ENCODE peak calls at places on chromosomes 3 and 15, in nine cellular contexts. T is sigmoid colon, E is upper lobe of left lung, Z is suprapubic skin, H is transverse colon, O is K562, X is SK-N-SH, Q is GM12878, N is esophagus muscularis mucosa. U is an unnamed sample.

GRCh38 chr15:73019733-73020132 is 32.5 kb upstream of the NEO1 start:
- DNase-seq in N (no peak), Z (no peak), X (no peak), E (no peak), H (no peak), T (no peak), Q (no peak), O (peak; percentile 45), U (no peak)

GRCh38 chr3:128420720-128421438 is 45.8 kb downstream of the DNAJB8 start:
- DNase-seq in Z (no peak), E (no peak), Q (no peak), X (no peak), T (no peak), N (no peak), O (no peak), H (no peak), U (no peak)

GRCh38 chr3:42746455-42747450 is 26.3 kb downstream of the CCDC13 start:
- DNase-seq in T (peak; percentile 84), Q (no peak), H (no peak), N (no peak), E (no peak), O (no peak), Z (peak; percentile 77), X (no peak), U (peak; percentile 55)

GRCh38 chr3:71269896-71270295 is 313.6 kb downstream of the FOXP1 start:
- DNase-seq in H (no peak), Z (no peak), O (no peak), Q (no peak), X (no peak), E (no peak), T (no peak), N (no peak), U (no peak)

GRCh38 chr3:142168514-142168913 is 19.2 kb upstream of the TFDP2 start:
- DNase-seq in X (no peak), T (no peak), O (no peak), Z (no peak), E (no peak), N (no peak), Q (no peak), H (no peak), U (no peak)

GRCh38 chr15:85151861-85152260 is 170.2 kb downstream of the PDE8A start:
- DNase-seq in X (no peak), T (no peak), Z (no peak), O (no peak), H (no peak), Q (no peak), N (no peak), E (no peak), U (no peak)

GRCh38 chr15:25181290-25182097 is 226.7 kb downstream of the SNRPN start:
- DNase-seq in O (no peak), H (peak; percentile 3), E (peak; percentile 19), Q (no peak), T (peak; percentile 46), X (no peak), N (peak; percentile 60), Z (peak; percentile 35), U (peak; percentile 13)

GRCh38 chr15:64911317-64912186 is at the start of gene ANKDD1A:
- DNase-seq in E (peak; percentile 62), Q (no peak), O (no peak), H (peak; percentile 73), X (peak; percentile 98), T (peak; percentile 85), N (no peak), Z (peak; percentile 83), U (peak; percentile 69)

GRCh38 chr15:69410290-69410874 is 3.8 kb upstream of the KIF23 start:
- DNase-seq in E (no peak), Z (no peak), H (no peak), Q (no peak), O (no peak), X (peak; percentile 61), N (no peak), T (no peak), U (no peak)

GRCh38 chr3:138681463-138682215 is 73.1 kb downstream of the FAIM start:
- DNase-seq in N (no peak), T (no peak), Q (no peak), Z (no peak), E (no peak), O (no peak), X (no peak), H (no peak), U (no peak)

GRCh38 chr3:192899540-192899982 is 18.1 kb downstream of the MB21D2 start:
- DNase-seq in O (no peak), X (no peak), Q (no peak), E (no peak), T (no peak), N (no peak), H (no peak), Z (no peak), U (no peak)

GRCh38 chr15:65245096-65245849 is 34.0 kb upstream of the CILP start:
- DNase-seq in Q (no peak), T (peak; percentile 93), E (peak; percentile 22), H (peak; percentile 34), O (peak; percentile 32), N (peak; percentile 93), X (no peak), Z (no peak), U (no peak)

GRCh38 chr3:4332111-4332510 is 28.9 kb downstream of the SETMAR start:
- DNase-seq in T (no peak), X (no peak), O (no peak), Q (no peak), H (no peak), N (no peak), Z (no peak), E (no peak), U (no peak)
- H3K4me1 ChIP-seq in T (no peaks in the 10 kb centered on the region), X (no peaks in the 10 kb centered on the region), O (no peaks in the 10 kb centered on the region), Q (no peaks in the 10 kb centered on the region), H (no peaks in the 10 kb centered on the region), N (peaks cover 4% of the 10 kb centered on the region), Z (no peaks in the 10 kb centered on the region), E (no peaks in the 10 kb centered on the region), U (no peaks in the 10 kb centered on the region)

DNA sequence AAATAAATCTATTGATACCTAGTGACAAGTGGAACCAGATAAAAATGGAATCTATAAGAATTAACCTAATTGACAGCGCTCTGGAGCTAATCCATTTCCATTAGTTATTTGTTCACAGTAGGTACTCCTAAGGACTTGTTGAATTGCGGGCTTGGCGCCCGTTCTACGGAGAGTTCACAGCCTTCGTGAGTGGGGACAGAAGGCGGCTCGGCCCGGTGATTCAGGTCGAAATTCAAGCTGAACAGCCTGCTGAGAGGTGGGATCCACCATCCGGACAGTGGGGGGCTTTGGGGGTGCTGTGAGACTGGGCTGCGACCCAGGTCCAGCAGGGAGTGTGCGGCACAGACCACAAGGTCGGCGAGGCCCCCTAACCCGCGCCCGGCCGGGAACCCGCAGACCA is 779 bp upstream of the CTNNB1 start:
- DNase-seq in T (peak; percentile 75), O (peak; percentile 33), Q (no peak), H (peak; percentile 42), Z (peak; percentile 82), X (no peak), E (peak; percentile 55), N (no peak), U (peak; percentile 39)
- TF ChIP-seq EP300 in T (no peak), O (no peak), Q (no peak), H (no peak), Z (no peak), X (no peak), E (no peak), N (no peak), U (no peak)

GRCh38 chr15:56040081-56041035 is 46.9 kb upstream of the NEDD4 start:
- DNase-seq in H (peak; percentile 48), X (no peak), O (peak; percentile 47), N (no peak), Q (no peak), T (peak; percentile 87), Z (no peak), E (peak; percentile 86), U (peak; percentile 66)
- TF ChIP-seq POLR2AphosphoS5 in H (peak; percentile 43), X (peak; percentile 30), O (no peak), N (peak; percentile 78), Q (no peak), T (peak; percentile 52), Z (peak; percentile 27), E (peak; percentile 54), U (peak; percentile 42)

GRCh38 chr15:100113351-100114075 is 228.3 kb downstream of the ADAMTS17 start:
- DNase-seq in Q (no peak), O (no peak), T (no peak), H (no peak), N (no peak), Z (no peak), E (no peak), X (no peak), U (no peak)
- H3K4me1 ChIP-seq in Q (no peaks in the 10 kb centered on the region), O (no peaks in the 10 kb centered on the region), T (peaks cover 37% of the 10 kb centered on the region), H (peaks cover 5% of the 10 kb centered on the region), N (peaks cover 61% of the 10 kb centered on the region), Z (peaks cover 38% of the 10 kb centered on the region), E (peaks cover 45% of the 10 kb centered on the region), X (no peaks in the 10 kb centered on the region), U (peaks cover 16% of the 10 kb centered on the region)